ENCODE peak calls at places on chromosomes 3 and 15, in seven cellular contexts. U is body of pancreas, C is Panc1, G is spleen, K is H9, V is NB4, F is GM13977. P is an unnamed sample.

GRCh38 chr15:85457392-85457968 is 77.1 kb downstream of the AKAP13 start:
- DNase-seq in U (no peak), C (no peak), G (no peak), K (no peak), V (no peak), F (peak), P (no peak)

GRCh38 chr3:67325231-67325630 is 327.1 kb downstream of the KBTBD8 start:
- DNase-seq in U (no peak), C (no peak), G (no peak), K (no peak), V (no peak), F (no peak), P (no peak)

GRCh38 chr15:29920515-29920914 is 98.2 kb upstream of the TJP1 start:
- DNase-seq in U (peak), C (no peak), G (no peak), K (no peak), V (no peak), F (no peak), P (peak)

GRCh38 chr15:41870689-41871081 is 23.2 kb downstream of the SPTBN5 start:
- DNase-seq in U (no peak), C (peak), G (no peak), K (no peak), V (no peak), F (no peak), P (peak)

GRCh38 chr15:68186671-68187397 is 18.3 kb downstream of the CALML4 start:
- DNase-seq in U (no peak), C (no peak), G (no peak), K (no peak), V (no peak), F (no peak), P (no peak)

GRCh38 chr3:69426905-69427304 is 41.0 kb upstream of the FRMD4B start:
- DNase-seq in U (no peak), C (no peak), G (no peak), K (no peak), V (no peak), F (no peak), P (no peak)

GRCh38 chr3:13162550-13163320 is 89.5 kb upstream of the IQSEC1 start:
- DNase-seq in U (no peak), C (no peak), G (no peak), K (peak), V (no peak), F (no peak), P (no peak)

GRCh38 chr15:57611119-57611518 is 19.4 kb downstream of the MYZAP start:
- DNase-seq in U (peak), C (no peak), G (no peak), K (no peak), V (no peak), F (no peak), P (no peak)

GRCh38 chr3:16516695-16517481 is 3.4 kb upstream of the RFTN1 start:
- DNase-seq in U (no peak), C (no peak), G (peak), K (no peak), V (no peak), F (peak), P (no peak)

GRCh38 chr3:67509471-67510075 is 144.8 kb downstream of the SUCLG2 start:
- DNase-seq in U (no peak), C (no peak), G (no peak), K (peak), V (no peak), F (no peak), P (no peak)

GRCh38 chr3:111315911-111316310 is 226.1 kb upstream of the CD96 start:
- DNase-seq in U (no peak), C (no peak), G (no peak), K (no peak), V (no peak), F (no peak), P (no peak)

GRCh38 chr15:80585544-80586018 is 109.5 kb upstream of the ABHD17C start:
- DNase-seq in U (no peak), C (no peak), G (no peak), K (peak), V (no peak), F (no peak), P (no peak)

GRCh38 chr3:67459796-67460195 is 194.6 kb downstream of the SUCLG2 start:
- DNase-seq in U (no peak), C (no peak), G (no peak), K (no peak), V (no peak), F (no peak), P (no peak)

DNA sequence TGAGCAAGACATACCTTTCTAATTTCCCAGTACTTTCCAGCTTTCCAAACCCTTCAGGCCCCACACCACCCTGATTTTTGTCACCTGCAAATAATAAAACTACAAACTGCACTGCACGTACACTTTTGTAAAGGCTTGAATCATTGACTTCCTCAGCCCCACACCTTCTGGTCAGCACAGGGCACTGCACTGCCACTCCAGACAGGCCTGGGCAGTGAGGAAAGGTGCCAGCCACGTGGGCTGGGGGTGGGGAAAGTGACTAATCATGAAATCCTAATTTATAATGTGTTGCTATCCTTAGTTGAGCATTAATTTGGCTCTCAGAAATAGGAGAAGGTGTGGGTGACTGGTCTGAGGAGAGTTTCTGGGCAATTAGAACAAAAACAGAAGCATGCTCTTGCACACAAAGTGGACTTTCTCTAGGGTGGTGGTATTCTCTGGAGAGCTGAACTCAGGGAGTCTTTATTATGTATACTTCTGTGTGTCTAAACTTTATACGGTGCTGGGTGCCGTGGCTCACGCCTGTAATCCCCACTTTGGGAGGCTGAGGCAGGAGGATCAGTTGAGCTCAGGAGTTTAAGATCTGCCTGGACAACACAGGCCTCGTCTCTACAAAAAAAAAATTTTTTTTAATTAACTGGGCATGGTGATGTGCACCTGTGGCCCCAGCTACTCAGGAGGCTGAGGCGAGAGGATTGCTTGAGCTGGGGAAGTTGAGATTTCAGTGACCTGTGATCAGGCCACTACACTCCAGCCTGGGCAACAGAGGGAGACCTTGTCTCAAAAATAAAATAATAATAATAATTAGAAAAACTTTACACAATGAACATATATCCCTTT is 58.2 kb upstream of the FLNB start:
- DNase-seq in U (peak), C (no peak), G (peak), K (no peak), V (peak), F (no peak), P (no peak)
- TF ChIP-seq CTCF in U (peak), C (no peak), G (no peak), K (no peak), V (no peak), F (no peak), P (peak)

DNA sequence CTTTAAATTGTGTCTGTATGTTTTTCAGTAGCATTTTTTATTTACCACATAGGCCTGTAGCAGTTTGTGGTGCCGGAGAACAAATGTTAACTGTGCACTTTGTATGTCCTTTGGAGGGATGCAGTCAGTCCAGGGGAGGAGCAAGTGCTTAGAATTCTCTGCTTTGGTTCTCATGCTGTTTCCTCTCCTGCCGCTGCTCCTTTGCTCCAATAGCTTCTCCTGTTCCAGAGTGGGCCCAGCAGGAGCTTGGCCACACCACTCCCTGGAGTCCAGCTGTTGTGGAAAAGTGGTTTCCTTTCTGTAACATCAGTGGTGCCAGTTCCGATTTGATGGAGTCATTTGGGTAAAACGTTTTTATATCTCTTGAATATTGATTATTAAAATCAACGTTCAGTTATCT is 16.6 kb downstream of the TICRR start:
- DNase-seq in U (no peak), C (no peak), G (no peak), K (no peak), V (no peak), F (no peak), P (no peak)
- TF ChIP-seq CTCF in U (no peak), C (no peak), G (no peak), K (no peak), V (no peak), F (no peak), P (no peak)

GRCh38 chr3:8338424-8338823 is 163.2 kb upstream of the LMCD1 start:
- DNase-seq in U (no peak), C (no peak), G (no peak), K (no peak), V (no peak), F (no peak), P (no peak)

GRCh38 chr3:8341853-8342252 is 159.8 kb upstream of the LMCD1 start:
- DNase-seq in U (no peak), C (no peak), G (no peak), K (no peak), V (no peak), F (no peak), P (no peak)

GRCh38 chr3:8336456-8336855 is 165.2 kb upstream of the LMCD1 start:
- DNase-seq in U (no peak), C (no peak), G (no peak), K (peak), V (peak), F (no peak), P (no peak)
- TF ChIP-seq CTCF in U (no peak), C (peak), G (no peak), K (peak), V (peak), F (peak), P (peak)

GRCh38 chr3:196604548-196604947 is 34.9 kb upstream of the NRROS start:
- DNase-seq in U (no peak), C (no peak), G (peak), K (no peak), V (no peak), F (no peak), P (no peak)
- TF ChIP-seq CTCF in U (no peak), C (no peak), G (no peak), K (no peak), V (no peak), F (no peak), P (no peak)

GRCh38 chr3:44529927-44530326 is 25.1 kb upstream of the ZKSCAN7 start:
- DNase-seq in U (no peak), C (no peak), G (no peak), K (no peak), V (peak), F (no peak), P (no peak)
- TF ChIP-seq CTCF in U (no peak), C (peak), G (no peak), K (peak), V (peak), F (peak), P (peak)

GRCh38 chr15:86751116-86751515 is 671.4 kb downstream of the AGBL1 start:
- DNase-seq in U (no peak), C (no peak), G (no peak), K (no peak), V (no peak), F (no peak), P (no peak)
- TF ChIP-seq CTCF in U (no peak), C (no peak), G (no peak), K (no peak), V (no peak), F (no peak), P (no peak)

GRCh38 chr15:88312941-88313579 is 56.5 kb upstream of the NTRK3 start:
- DNase-seq in U (no peak), C (no peak), G (no peak), K (no peak), V (no peak), F (no peak), P (no peak)

GRCh38 chr15:88303455-88303854 is 46.9 kb upstream of the NTRK3 start:
- DNase-seq in U (no peak), C (no peak), G (no peak), K (no peak), V (no peak), F (no peak), P (no peak)

GRCh38 chr15:88315221-88315878 is 58.8 kb upstream of the NTRK3 start:
- DNase-seq in U (no peak), C (no peak), G (no peak), K (no peak), V (no peak), F (no peak), P (no peak)

DNA sequence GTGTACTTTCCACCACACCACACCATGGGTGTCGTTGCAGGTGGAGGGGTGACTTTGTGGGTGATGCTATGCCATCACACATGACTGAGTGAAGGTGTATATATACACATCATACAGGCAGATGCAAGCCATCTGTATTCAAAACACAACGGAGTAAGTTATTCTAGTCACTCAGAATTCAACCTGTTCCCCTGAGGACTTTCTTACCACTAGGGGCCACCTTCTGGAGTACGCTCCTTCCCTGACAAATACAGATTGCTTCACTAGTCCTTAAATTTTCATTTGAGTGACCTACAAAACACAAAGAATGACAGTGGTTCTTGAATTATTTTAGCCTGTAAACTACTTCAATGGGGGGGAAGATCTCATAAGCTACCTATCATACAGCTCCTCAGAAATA is 52.8 kb upstream of the NTRK3 start:
- DNase-seq in U (no peak), C (no peak), G (no peak), K (no peak), V (no peak), F (no peak), P (no peak)
- TF ChIP-seq CTCF in U (no peak), C (no peak), G (no peak), K (peak), V (no peak), F (no peak), P (no peak)

GRCh38 chr15:66897971-66898370 is 167.4 kb upstream of the SMAD3 start:
- DNase-seq in U (no peak), C (no peak), G (no peak), K (no peak), V (no peak), F (no peak), P (no peak)
- TF ChIP-seq CTCF in U (no peak), C (no peak), G (no peak), K (no peak), V (no peak), F (no peak), P (no peak)

P was measured in keratinocyte.